ENCODE peak calls at places on chromosomes 16 and 17, in six cellular contexts. Q, J, B, D, X and O are unnamed samples.
A peak's percentile ranks its signal among the peaks of the same experiment; 100 is the strongest.

GRCh38 chr16:30958164-30959083 is 870 bp downstream of the SETD1A start:
- DNase-seq in Q (peak; percentile 38), J (peak; percentile 43), B (peak; percentile 36), D (no peak), X (peak; percentile 56), O (peak; percentile 50)

GRCh38 chr16:72878301-72879269 is 169.3 kb downstream of the ZFHX3 start:
- DNase-seq in Q (no peak), J (peak; percentile 75), B (peak; percentile 45), D (no peak), X (no peak), O (no peak)

GRCh38 chr17:67718325-67718941 is 697 bp downstream of the NOL11 start:
- DNase-seq in Q (no peak), J (peak; percentile 49), B (peak; percentile 16), D (no peak), X (no peak), O (no peak)

GRCh38 chr17:38914741-38915638 is 10.4 kb upstream of the LASP1NB start:
- DNase-seq in Q (no peak), J (no peak), B (peak; percentile 76), D (no peak), X (peak; percentile 15), O (no peak)

GRCh38 chr16:85570735-85571562 is 42.2 kb upstream of the GSE1 start:
- DNase-seq in Q (peak; percentile 68), J (no peak), B (no peak), D (no peak), X (peak; percentile 49), O (no peak)

GRCh38 chr17:40316571-40317344 is 7.8 kb downstream of the RARA start:
- DNase-seq in Q (no peak), J (peak; percentile 75), B (peak; percentile 60), D (peak; percentile 47), X (peak; percentile 45), O (no peak)

GRCh38 chr17:18184143-18185007 is 747 bp downstream of the ALKBH5 start:
- DNase-seq in Q (peak; percentile 50), J (peak; percentile 55), B (peak; percentile 36), D (no peak), X (peak; percentile 56), O (peak; percentile 65)

GRCh38 chr17:79218825-79219200 is 144.2 kb downstream of the ENGASE start:
- DNase-seq in Q (no peak), J (no peak), B (no peak), D (no peak), X (no peak), O (no peak)

GRCh38 chr16:81864646-81865382 is 85.7 kb downstream of the PLCG2 start:
- DNase-seq in Q (no peak), J (no peak), B (no peak), D (no peak), X (no peak), O (no peak)

GRCh38 chr16:3413730-3414379 is 12.8 kb downstream of the ZNF174 start:
- DNase-seq in Q (no peak), J (no peak), B (no peak), D (no peak), X (no peak), O (no peak)

GRCh38 chr16:27867122-27868110 is 196.1 kb downstream of the GSG1L start:
- DNase-seq in Q (peak; percentile 23), J (peak; percentile 51), B (peak; percentile 48), D (peak; percentile 8), X (peak; percentile 53), O (peak; percentile 31)

GRCh38 chr16:30521873-30522641 is 4.3 kb downstream of the ZNF768 start:
- DNase-seq in Q (no peak), J (no peak), B (peak; percentile 93), D (no peak), X (no peak), O (no peak)

GRCh38 chr16:27195941-27196595 is 7.3 kb upstream of the KDM8 start:
- DNase-seq in Q (no peak), J (no peak), B (peak; percentile 77), D (no peak), X (no peak), O (no peak)

GRCh38 chr16:72848759-72849664 is 198.9 kb downstream of the ZFHX3 start:
- DNase-seq in Q (peak; percentile 85), J (peak; percentile 89), B (peak; percentile 79), D (peak; percentile 65), X (peak; percentile 92), O (peak; percentile 74)

GRCh38 chr17:63702223-63702577 is 2.3 kb upstream of the LIMD2 start:
- DNase-seq in Q (no peak), J (no peak), B (no peak), D (no peak), X (peak; percentile 32), O (no peak)

GRCh38 chr17:75783069-75783783 is 1.4 kb upstream of the UNK start:
- DNase-seq in Q (no peak), J (peak; percentile 64), B (peak; percentile 69), D (no peak), X (no peak), O (no peak)

GRCh38 chr17:48751172-48751571 is 22.6 kb upstream of the HOXB13 start:
- DNase-seq in Q (no peak), J (no peak), B (no peak), D (no peak), X (no peak), O (no peak)

GRCh38 chr17:59368218-59368857 is 36.9 kb downstream of the YPEL2 start:
- DNase-seq in Q (no peak), J (no peak), B (no peak), D (no peak), X (no peak), O (no peak)

GRCh38 chr17:14755002-14755401 is 454.1 kb downstream of the HS3ST3B1 start:
- DNase-seq in Q (no peak), J (peak; percentile 54), B (no peak), D (no peak), X (no peak), O (no peak)

GRCh38 chr16:56994311-56994710 is 5.0 kb downstream of the NLRC5 start:
- DNase-seq in Q (no peak), J (no peak), B (no peak), D (no peak), X (no peak), O (no peak)

GRCh38 chr16:53131363-53132071 is 76.7 kb downstream of the CHD9 start:
- DNase-seq in Q (peak; percentile 75), J (peak; percentile 31), B (peak; percentile 73), D (no peak), X (peak; percentile 72), O (peak; percentile 54)

GRCh38 chr16:4370570-4371480 is 823 bp upstream of the VASN start:
- DNase-seq in Q (peak; percentile 94), J (peak; percentile 93), B (no peak), D (peak; percentile 65), X (no peak), O (no peak)

GRCh38 chr16:57732011-57732410 is 3.6 kb upstream of the KATNB1 start:
- DNase-seq in Q (no peak), J (peak; percentile 25), B (no peak), D (no peak), X (no peak), O (no peak)

DNA sequence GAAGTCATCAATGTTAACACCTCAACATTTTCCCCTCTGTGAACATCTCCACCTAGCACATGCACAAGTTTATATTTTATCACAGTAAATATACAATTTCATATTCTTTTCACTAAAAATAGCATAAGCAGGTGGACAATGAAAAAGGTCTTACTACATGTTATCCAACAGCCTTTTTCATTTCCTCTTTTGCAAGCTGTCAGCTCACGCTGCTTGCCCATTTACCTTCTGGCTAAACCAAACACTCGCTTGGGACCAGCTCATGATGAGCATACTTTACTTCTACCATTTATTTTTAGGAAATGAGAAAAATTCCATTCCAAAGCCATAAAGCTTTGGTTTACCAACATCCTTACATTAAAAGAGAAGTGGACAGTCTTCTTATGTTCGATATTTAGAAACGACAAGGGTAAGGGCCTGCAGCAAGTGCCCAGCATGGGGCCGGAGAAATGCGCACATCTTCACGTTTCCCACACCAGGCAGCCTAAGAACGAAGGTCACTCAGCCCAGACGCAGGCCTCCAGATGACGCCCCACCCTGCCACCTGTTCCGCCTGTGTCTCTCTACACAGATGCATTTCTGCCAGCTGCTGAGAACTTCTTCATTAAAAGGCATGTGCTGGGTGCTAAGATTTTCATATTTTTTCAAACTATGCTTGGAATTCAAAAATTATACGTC is 13.9 kb downstream of the SNN start:
- DNase-seq in Q (no peak), J (no peak), B (peak; percentile 80), D (no peak), X (peak; percentile 18), O (no peak)
- H3K27ac ChIP-seq in Q (no peak overlapping the region), J (peak overlapping the region; percentile 4), B (peak overlapping the region; percentile 42), D (peak overlapping the region; percentile 83), X (no peak overlapping the region), O (no peak overlapping the region)

DNA sequence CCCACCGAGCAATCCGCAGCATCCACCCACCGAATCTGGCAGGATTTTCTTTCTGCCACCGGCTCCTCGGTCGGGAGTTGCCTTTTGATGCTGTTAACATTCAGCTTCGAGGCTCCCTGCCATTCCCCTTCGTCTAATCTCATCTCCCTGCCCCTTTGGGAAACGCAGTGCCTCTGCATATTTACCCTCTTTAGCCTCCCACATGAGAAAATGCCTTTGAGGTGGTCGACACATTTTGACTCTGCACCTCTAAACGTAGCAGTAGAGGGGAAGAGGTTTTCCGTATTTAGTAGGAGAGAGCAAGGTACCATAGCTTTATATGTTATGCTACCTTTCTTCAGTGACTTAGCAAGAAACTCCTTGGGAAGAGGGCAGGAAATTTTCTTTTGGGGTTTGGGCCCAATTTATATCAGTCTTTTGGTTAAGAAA is 1.2 kb downstream of the PAFAH1B1 start:
- DNase-seq in Q (no peak), J (no peak), B (peak; percentile 25), D (no peak), X (no peak), O (no peak)
- H3K27ac ChIP-seq in Q (peak overlapping the region; percentile 100), J (peak overlapping the region; percentile 99), B (peak overlapping the region; percentile 89), D (peak overlapping the region; percentile 78), X (peak overlapping the region; percentile 99), O (peak overlapping the region; percentile 99)

DNA sequence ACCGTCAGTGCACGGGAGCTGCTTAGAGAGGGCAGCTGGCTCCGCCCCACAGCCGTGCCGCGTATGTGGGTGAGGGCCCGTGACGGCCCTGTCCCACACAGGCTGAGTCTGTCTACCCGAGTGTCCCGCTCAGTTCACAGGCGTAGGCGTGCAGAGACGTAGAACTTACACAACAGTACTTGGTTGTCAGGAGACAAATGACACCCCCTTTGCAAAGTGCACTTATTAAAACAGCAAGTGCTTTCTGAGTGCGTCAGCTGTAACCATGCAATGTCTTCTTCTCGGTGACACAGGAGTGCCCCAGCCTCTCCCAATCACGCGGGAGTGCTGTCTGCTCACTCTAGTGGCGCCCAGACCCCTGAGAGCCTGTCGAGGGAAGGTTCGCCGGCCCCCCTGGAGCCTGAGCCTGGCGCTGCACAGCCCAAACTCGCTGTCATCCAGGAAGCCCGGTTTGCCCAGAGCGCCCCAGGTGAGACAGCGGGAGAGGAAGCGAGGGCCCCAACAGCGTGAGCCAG is 64.2 kb downstream of the FOXK2 start:
- DNase-seq in Q (no peak), J (no peak), B (no peak), D (no peak), X (no peak), O (no peak)
- H3K27ac ChIP-seq in Q (no peak overlapping the region), J (no peak overlapping the region), B (no peak overlapping the region), D (no peak overlapping the region), X (no peak overlapping the region), O (no peak overlapping the region)

DNA sequence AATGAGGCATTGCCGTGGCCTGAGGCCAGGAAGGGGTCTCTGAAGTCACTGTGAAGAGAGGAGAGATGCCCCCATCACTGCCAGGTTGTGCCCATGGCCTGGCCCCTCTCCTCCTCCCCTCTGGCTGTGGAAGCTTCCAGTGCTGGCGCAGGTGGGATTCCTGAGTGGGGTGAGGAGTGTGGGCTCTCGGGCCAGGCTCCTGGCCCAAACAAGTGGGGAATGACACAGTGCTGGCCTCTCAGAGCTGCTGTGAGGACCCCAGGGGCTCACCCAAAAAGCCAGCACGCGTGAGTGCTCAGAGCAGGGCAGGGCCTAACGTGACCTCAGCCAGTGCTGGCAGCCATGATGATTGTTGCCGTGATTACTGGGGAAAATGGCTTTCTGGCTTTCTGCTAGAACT is 53.5 kb upstream of the MTSS2 start:
- DNase-seq in Q (no peak), J (no peak), B (no peak), D (no peak), X (no peak), O (no peak)
- H3K27ac ChIP-seq in Q (peak overlapping the region; percentile 96), J (no peak overlapping the region), B (no peak overlapping the region), D (no peak overlapping the region), X (peak overlapping the region; percentile 83), O (no peak overlapping the region)